ENCODE peak calls at places on chromosomes 11 and 22, in five cellular contexts. One of them, this sample, is unnamed.

GRCh38 chr22:25744694-25745093 is 2.7 kb downstream of the MYO18B start:
- DNase-seq in cardiac muscle cell: no peak
- DNase-seq in heart right ventricle: no peak
- DNase-seq in kidney: no peak
- DNase-seq in stomach: no peak
- DNase-seq in this sample: no peak

GRCh38 chr22:46652081-46652929 is 32.1 kb downstream of the GRAMD4 start:
- DNase-seq in cardiac muscle cell: no peak
- DNase-seq in heart right ventricle: peak; percentile 63
- DNase-seq in kidney: no peak
- DNase-seq in stomach: no peak
- DNase-seq in this sample: no peak

GRCh38 chr11:134293119-134294113 is 17.2 kb downstream of the GLB1L3 start:
- DNase-seq in cardiac muscle cell: no peak
- DNase-seq in heart right ventricle: no peak
- DNase-seq in kidney: no peak
- DNase-seq in stomach: no peak
- DNase-seq in this sample: no peak

GRCh38 chr11:132032555-132032954 is 662.1 kb downstream of the NTM start:
- DNase-seq in cardiac muscle cell: no peak
- DNase-seq in heart right ventricle: no peak
- DNase-seq in kidney: no peak
- DNase-seq in stomach: no peak
- DNase-seq in this sample: no peak

GRCh38 chr11:64015935-64016468 is 19.7 kb upstream of the FLRT1 start:
- DNase-seq in cardiac muscle cell: no peak
- DNase-seq in heart right ventricle: no peak
- DNase-seq in kidney: no peak
- DNase-seq in stomach: no peak
- DNase-seq in this sample: no peak

GRCh38 chr11:62604460-62605130 is 2.9 kb upstream of the MTA2 start:
- DNase-seq in cardiac muscle cell: peak; percentile 56
- DNase-seq in heart right ventricle: no peak
- DNase-seq in kidney: no peak
- DNase-seq in stomach: no peak
- DNase-seq in this sample: no peak

GRCh38 chr11:31106963-31107576 is 262.5 kb downstream of the DCDC1 start:
- DNase-seq in cardiac muscle cell: peak; percentile 80
- DNase-seq in heart right ventricle: peak; percentile 24
- DNase-seq in kidney: no peak
- DNase-seq in stomach: peak; percentile 72
- DNase-seq in this sample: no peak

GRCh38 chr11:3177931-3178330 is 12.8 kb upstream of the OSBPL5 start:
- DNase-seq in cardiac muscle cell: no peak
- DNase-seq in heart right ventricle: no peak
- DNase-seq in kidney: no peak
- DNase-seq in stomach: no peak
- DNase-seq in this sample: no peak

GRCh38 chr11:104668797-104669463 is 229.3 kb downstream of the CASP12 start:
- DNase-seq in cardiac muscle cell: no peak
- DNase-seq in heart right ventricle: no peak
- DNase-seq in kidney: no peak
- DNase-seq in stomach: no peak
- DNase-seq in this sample: no peak

GRCh38 chr11:8338138-8338537 is 74.5 kb upstream of the LMO1 start:
- DNase-seq in cardiac muscle cell: peak; percentile 57
- DNase-seq in heart right ventricle: peak; percentile 47
- DNase-seq in kidney: no peak
- DNase-seq in stomach: peak; percentile 58
- DNase-seq in this sample: no peak

GRCh38 chr22:41603873-41604332 is 14.3 kb upstream of the PMM1 start:
- DNase-seq in cardiac muscle cell: no peak
- DNase-seq in heart right ventricle: no peak
- DNase-seq in kidney: peak; percentile 8
- DNase-seq in stomach: no peak
- DNase-seq in this sample: no peak

GRCh38 chr22:50471197-50471847 is 3.5 kb downstream of the SBF1 start:
- DNase-seq in cardiac muscle cell: no peak
- DNase-seq in heart right ventricle: no peak
- DNase-seq in kidney: no peak
- DNase-seq in stomach: no peak
- DNase-seq in this sample: no peak

GRCh38 chr22:50473855-50474671 is 772 bp downstream of the SBF1 start:
- DNase-seq in cardiac muscle cell: peak; percentile 69
- DNase-seq in heart right ventricle: peak; percentile 40
- DNase-seq in kidney: peak; percentile 82
- DNase-seq in stomach: peak; percentile 49
- DNase-seq in this sample: no peak

GRCh38 chr22:50474711-50475651 is at the start of gene SBF1:
- DNase-seq in cardiac muscle cell: peak; percentile 96
- DNase-seq in heart right ventricle: peak; percentile 94
- DNase-seq in kidney: peak; percentile 97
- DNase-seq in stomach: peak; percentile 96
- DNase-seq in this sample: peak; percentile 89

GRCh38 chr22:50471962-50472361 is 2.9 kb downstream of the SBF1 start:
- DNase-seq in cardiac muscle cell: no peak
- DNase-seq in heart right ventricle: no peak
- DNase-seq in kidney: no peak
- DNase-seq in stomach: no peak
- DNase-seq in this sample: no peak

GRCh38 chr22:50473088-50473487 is 1.7 kb downstream of the SBF1 start:
- DNase-seq in cardiac muscle cell: no peak
- DNase-seq in heart right ventricle: peak; percentile 11
- DNase-seq in kidney: peak; percentile 61
- DNase-seq in stomach: no peak
- DNase-seq in this sample: no peak
- H3K4me3 ChIP-seq in cardiac muscle cell: no peak overlapping the region
- H3K4me3 ChIP-seq in heart right ventricle: no peak overlapping the region
- H3K4me3 ChIP-seq in kidney: peak overlapping the region; percentile 71
- H3K4me3 ChIP-seq in stomach: peak overlapping the region; percentile 83
- H3K4me3 ChIP-seq in this sample: peak overlapping the region; percentile 92

DNA sequence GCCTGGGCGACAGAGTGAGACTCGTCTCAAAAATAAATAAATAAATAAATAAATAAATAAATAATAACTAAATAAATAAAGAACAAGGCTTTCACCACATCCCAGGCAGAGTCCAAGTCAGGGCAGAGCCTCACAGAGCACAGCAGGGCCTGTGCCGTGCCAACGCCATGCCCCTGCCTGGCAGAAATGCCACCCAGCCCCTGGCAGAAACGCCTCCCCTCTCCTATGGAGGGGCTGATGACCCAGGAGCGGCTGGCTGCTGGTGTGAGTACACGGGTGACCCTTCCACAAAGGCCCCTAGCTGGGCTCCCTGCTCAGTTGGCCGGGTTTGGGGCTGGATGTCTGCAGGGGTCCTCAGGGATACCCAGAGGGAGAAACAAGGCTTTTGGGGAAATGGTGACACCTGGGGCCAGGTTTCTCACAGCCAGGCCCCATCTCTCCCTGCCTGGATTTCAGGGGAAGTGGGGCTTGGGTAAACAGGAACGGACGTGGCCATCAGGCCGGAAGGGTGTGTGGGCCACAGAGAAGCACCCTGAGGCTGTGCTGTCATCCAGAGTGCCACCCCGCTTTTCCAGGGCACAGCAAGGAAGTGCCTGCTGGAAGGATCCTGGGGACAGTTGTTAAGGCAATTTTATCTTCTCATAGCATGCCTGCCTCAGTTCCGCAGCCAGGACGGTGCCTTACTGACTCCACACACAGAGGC is 5.1 kb downstream of the BID start:
- DNase-seq in cardiac muscle cell: no peak
- DNase-seq in heart right ventricle: no peak
- DNase-seq in kidney: no peak
- DNase-seq in stomach: no peak
- DNase-seq in this sample: no peak
- H3K27ac ChIP-seq in cardiac muscle cell: no peak overlapping the region
- H3K27ac ChIP-seq in heart right ventricle: no peak overlapping the region
- H3K27ac ChIP-seq in kidney: no peak overlapping the region
- H3K27ac ChIP-seq in stomach: no peak overlapping the region
- H3K27ac ChIP-seq in this sample: no peak overlapping the region

GRCh38 chr11:119723243-119723951 is 5.6 kb downstream of the NECTIN1 start:
- DNase-seq in cardiac muscle cell: no peak
- DNase-seq in heart right ventricle: no peak
- DNase-seq in kidney: no peak
- DNase-seq in stomach: no peak
- DNase-seq in this sample: no peak

GRCh38 chr11:119720311-119720710 is 8.7 kb downstream of the NECTIN1 start:
- DNase-seq in cardiac muscle cell: no peak
- DNase-seq in heart right ventricle: no peak
- DNase-seq in kidney: no peak
- DNase-seq in stomach: no peak
- DNase-seq in this sample: no peak

GRCh38 chr11:119723952-119724325 is 5.1 kb downstream of the NECTIN1 start:
- DNase-seq in cardiac muscle cell: no peak
- DNase-seq in heart right ventricle: no peak
- DNase-seq in kidney: no peak
- DNase-seq in stomach: no peak
- DNase-seq in this sample: no peak

GRCh38 chr11:119722281-119722794 is 6.7 kb downstream of the NECTIN1 start:
- DNase-seq in cardiac muscle cell: no peak
- DNase-seq in heart right ventricle: no peak
- DNase-seq in kidney: no peak
- DNase-seq in stomach: peak; percentile 67
- DNase-seq in this sample: no peak

DNA sequence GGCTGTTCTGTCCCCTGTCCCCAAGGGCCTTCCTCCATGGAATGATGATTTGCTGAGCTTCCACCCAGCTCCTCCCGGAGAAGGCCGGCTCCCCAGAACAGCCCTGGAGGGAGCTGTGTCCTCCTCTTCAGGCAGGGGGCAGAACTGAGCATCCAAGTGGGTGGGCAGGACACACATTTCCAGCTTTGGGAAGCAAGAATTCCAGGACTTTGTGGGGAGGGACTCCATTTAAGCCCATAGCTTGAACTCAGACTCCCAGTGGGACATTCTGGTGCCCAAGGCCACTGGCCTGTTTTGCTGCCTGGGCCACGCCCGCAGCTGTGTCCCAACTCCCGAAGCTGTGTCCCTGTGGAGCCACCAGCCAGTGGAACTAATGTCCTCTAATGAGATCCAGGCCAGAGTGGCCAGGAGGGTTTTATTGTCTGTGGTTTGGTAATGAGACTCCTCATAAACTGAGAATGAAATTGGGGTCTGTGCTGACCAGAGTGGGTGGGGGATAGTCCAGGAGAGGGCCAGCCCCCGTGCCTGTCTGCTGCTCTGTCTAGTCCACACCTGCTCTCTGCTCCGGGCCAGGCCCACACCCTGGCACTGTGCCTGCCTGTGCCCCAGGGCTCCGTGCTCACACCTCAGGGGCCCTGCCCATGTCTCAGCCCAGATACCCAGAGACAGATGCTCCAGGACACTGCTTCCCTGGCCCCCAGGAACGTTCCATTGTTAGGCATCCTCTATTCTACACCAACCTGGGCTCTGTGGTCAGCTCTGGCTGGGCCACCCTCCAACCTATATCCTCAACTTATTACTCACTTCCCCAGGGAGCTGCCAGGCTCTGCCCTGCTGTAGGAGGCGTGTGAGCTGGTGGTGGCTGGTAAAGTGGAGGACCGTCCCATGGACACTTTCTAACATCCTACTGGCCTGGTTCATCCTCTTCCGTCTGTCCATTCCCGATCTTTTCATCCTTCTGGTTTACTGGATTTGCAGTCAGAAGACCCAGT is 7.6 kb downstream of the NECTIN1 start:
- DNase-seq in cardiac muscle cell: peak; percentile 44
- DNase-seq in heart right ventricle: peak; percentile 56
- DNase-seq in kidney: no peak
- DNase-seq in stomach: no peak
- DNase-seq in this sample: no peak
- TF ChIP-seq CTCF in cardiac muscle cell: peak; percentile 58
- TF ChIP-seq CTCF in heart right ventricle: peak; percentile 61
- TF ChIP-seq CTCF in kidney: peak; percentile 26
- TF ChIP-seq CTCF in stomach: no peak
- TF ChIP-seq CTCF in this sample: no peak

GRCh38 chr11:67114275-67114896 is 4.7 kb upstream of the KDM2A start:
- DNase-seq in cardiac muscle cell: no peak
- DNase-seq in heart right ventricle: no peak
- DNase-seq in kidney: peak; percentile 60
- DNase-seq in stomach: no peak
- DNase-seq in this sample: no peak

GRCh38 chr11:67113231-67113721 is 5.8 kb upstream of the KDM2A start:
- DNase-seq in cardiac muscle cell: peak; percentile 80
- DNase-seq in heart right ventricle: no peak
- DNase-seq in kidney: peak; percentile 41
- DNase-seq in stomach: no peak
- DNase-seq in this sample: no peak

GRCh38 chr11:67105964-67106363 is 13.1 kb upstream of the KDM2A start:
- DNase-seq in cardiac muscle cell: no peak
- DNase-seq in heart right ventricle: no peak
- DNase-seq in kidney: peak; percentile 6
- DNase-seq in stomach: no peak
- DNase-seq in this sample: no peak

GRCh38 chr11:67117176-67117575 is 1.9 kb upstream of the KDM2A start:
- DNase-seq in cardiac muscle cell: peak; percentile 54
- DNase-seq in heart right ventricle: no peak
- DNase-seq in kidney: no peak
- DNase-seq in stomach: no peak
- DNase-seq in this sample: no peak

DNA sequence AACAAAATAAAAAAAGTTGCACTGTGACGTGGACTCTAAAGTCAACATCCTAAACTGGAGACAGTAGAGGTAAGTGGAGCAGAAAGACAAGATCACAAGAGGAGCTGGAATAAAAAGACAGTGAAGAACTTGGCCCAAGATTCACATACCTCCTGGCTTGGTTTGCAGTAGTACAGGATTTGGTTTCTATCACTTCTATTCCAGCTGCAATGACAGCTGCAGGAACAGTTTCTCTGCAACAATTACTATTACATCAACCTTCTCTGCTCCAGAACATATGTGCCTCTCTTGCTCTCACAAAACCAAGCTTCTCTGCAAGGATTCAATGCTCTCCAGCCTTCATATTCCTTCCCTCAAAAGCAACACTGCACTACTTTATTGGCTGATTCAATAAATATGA is 7.8 kb upstream of the KDM2A start:
- DNase-seq in cardiac muscle cell: no peak
- DNase-seq in heart right ventricle: no peak
- DNase-seq in kidney: no peak
- DNase-seq in stomach: no peak
- DNase-seq in this sample: no peak
- H3K4me3 ChIP-seq in cardiac muscle cell: no peak overlapping the region
- H3K4me3 ChIP-seq in heart right ventricle: no peak overlapping the region
- H3K4me3 ChIP-seq in kidney: no peak overlapping the region
- H3K4me3 ChIP-seq in stomach: no peak overlapping the region
- H3K4me3 ChIP-seq in this sample: no peak overlapping the region

DNA sequence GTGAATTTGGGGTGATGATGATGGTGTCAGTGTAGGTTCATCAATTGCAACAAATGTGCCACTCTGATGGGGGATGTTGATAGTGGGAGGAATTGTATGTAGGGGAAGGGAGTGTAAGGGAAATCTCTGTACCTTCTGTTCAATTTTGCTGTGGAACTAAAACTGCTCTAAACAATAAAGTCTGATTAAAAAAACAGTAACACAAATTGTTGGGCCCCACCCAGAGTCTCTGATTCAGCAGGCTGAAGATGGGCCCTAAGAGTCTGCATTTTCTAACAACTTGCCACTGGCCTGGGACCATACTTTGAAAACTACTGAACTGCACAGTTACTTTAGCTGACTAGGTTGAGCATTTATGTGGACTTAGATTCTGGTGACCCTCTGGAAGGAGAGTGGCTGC is 113.2 kb downstream of the ATG16L2 start:
- DNase-seq in cardiac muscle cell: no peak
- DNase-seq in heart right ventricle: no peak
- DNase-seq in kidney: no peak
- DNase-seq in stomach: no peak
- DNase-seq in this sample: no peak
- H3K27ac ChIP-seq in cardiac muscle cell: no peak overlapping the region
- H3K27ac ChIP-seq in heart right ventricle: no peak overlapping the region
- H3K27ac ChIP-seq in kidney: no peak overlapping the region
- H3K27ac ChIP-seq in stomach: no peak overlapping the region
- H3K27ac ChIP-seq in this sample: no peak overlapping the region

GRCh38 chr11:75563978-75564552 is 2.0 kb downstream of the SERPINH1 start:
- DNase-seq in cardiac muscle cell: peak; percentile 82
- DNase-seq in heart right ventricle: peak; percentile 62
- DNase-seq in kidney: peak; percentile 87
- DNase-seq in stomach: peak; percentile 34
- DNase-seq in this sample: peak; percentile 92
- TF ChIP-seq CTCF in cardiac muscle cell: peak; percentile 70
- TF ChIP-seq CTCF in heart right ventricle: peak; percentile 66
- TF ChIP-seq CTCF in kidney: peak; percentile 24
- TF ChIP-seq CTCF in stomach: peak; percentile 32
- TF ChIP-seq CTCF in this sample: peak; percentile 54